ENCODE peak calls at places on chromosomes 2 and 18, in four cellular contexts. Q is right cardiac atrium, L is AG08395, Z is thyroid gland. P is an unnamed sample.

GRCh38 chr2:10977003-10977402 is 65.3 kb downstream of the KCNF1 start:
- DNase-seq in Q (no peak), L (no peak), Z (no peak), P (no peak)

GRCh38 chr2:201807452-201807980 is 1.2 kb downstream of the CDK15 start:
- DNase-seq in Q (peak), L (peak), Z (peak), P (no peak)

GRCh38 chr2:162677476-162677875 is 161.1 kb downstream of the KCNH7 start:
- DNase-seq in Q (no peak), L (no peak), Z (no peak), P (peak)

GRCh38 chr18:21444465-21445023 is 156.0 kb downstream of the ESCO1 start:
- DNase-seq in Q (no peak), L (peak), Z (peak), P (peak)

GRCh38 chr2:206863196-206863595 is 76.1 kb upstream of the CPO start:
- DNase-seq in Q (no peak), L (no peak), Z (no peak), P (no peak)

GRCh38 chr18:5463836-5464235 is 80.0 kb downstream of the EPB41L3 start:
- DNase-seq in Q (no peak), L (no peak), Z (no peak), P (no peak)

GRCh38 chr18:53033128-53033527 is 693.1 kb downstream of the DCC start:
- DNase-seq in Q (no peak), L (no peak), Z (no peak), P (no peak)

GRCh38 chr2:176830362-176830761 is 382.2 kb upstream of the HNRNPA3 start:
- DNase-seq in Q (no peak), L (peak), Z (no peak), P (no peak)

GRCh38 chr2:98702896-98703620 is 27.9 kb downstream of the MGAT4A start:
- DNase-seq in Q (no peak), L (no peak), Z (no peak), P (no peak)

GRCh38 chr2:127047716-127048617 is 59.0 kb downstream of the BIN1 start:
- DNase-seq in Q (peak), L (no peak), Z (no peak), P (no peak)

GRCh38 chr18:24630346-24630880 is 170.0 kb downstream of the HRH4 start:
- DNase-seq in Q (no peak), L (no peak), Z (no peak), P (no peak)

GRCh38 chr2:165674780-165675179 is 119.3 kb downstream of the GALNT3 start:
- DNase-seq in Q (no peak), L (no peak), Z (no peak), P (no peak)

GRCh38 chr2:96687266-96687665 is 44.7 kb downstream of the FER1L5 start:
- DNase-seq in Q (no peak), L (no peak), Z (no peak), P (no peak)

GRCh38 chr2:70098032-70098431 is 10.8 kb downstream of the PCBP1 start:
- DNase-seq in Q (no peak), L (no peak), Z (no peak), P (no peak)

GRCh38 chr2:64133354-64133753 is 10.9 kb downstream of the PELI1 start:
- DNase-seq in Q (no peak), L (no peak), Z (no peak), P (no peak)

GRCh38 chr2:14567561-14567960 is 65.0 kb upstream of the LRATD1 start:
- DNase-seq in Q (no peak), L (no peak), Z (no peak), P (peak)

GRCh38 chr2:214946949-214947348 is 137.5 kb upstream of the BARD1 start:
- DNase-seq in Q (no peak), L (no peak), Z (no peak), P (no peak)

GRCh38 chr2:239464166-239465016 is 63.6 kb upstream of the HDAC4 start:
- DNase-seq in Q (peak), L (no peak), Z (no peak), P (no peak)

GRCh38 chr2:227410191-227410590 is 22.4 kb upstream of the SCYGR1 start:
- DNase-seq in Q (no peak), L (no peak), Z (no peak), P (no peak)

GRCh38 chr2:102765061-102765460 is 3.2 kb downstream of the TMEM182 start:
- DNase-seq in Q (no peak), L (no peak), Z (no peak), P (no peak)

GRCh38 chr18:57437433-57437781 is 2.2 kb downstream of the ONECUT2 start:
- DNase-seq in Q (no peak), L (no peak), Z (no peak), P (no peak)

GRCh38 chr2:84888401-84889276 is 7.8 kb upstream of the TRABD2A start:
- DNase-seq in Q (no peak), L (peak), Z (no peak), P (peak)

GRCh38 chr2:73368781-73369180 is 16.9 kb upstream of the ALMS1 start:
- DNase-seq in Q (no peak), L (no peak), Z (no peak), P (no peak)

GRCh38 chr2:130355181-130355577 is 677 bp upstream of the PTPN18 start:
- DNase-seq in Q (no peak), L (no peak), Z (no peak), P (no peak)

GRCh38 chr2:146927080-146927714 is 917.6 kb upstream of the ACVR2A start:
- DNase-seq in Q (peak), L (peak), Z (peak), P (peak)

GRCh38 chr2:146239392-146240135 is 1605.3 kb upstream of the ACVR2A start:
- DNase-seq in Q (no peak), L (peak), Z (no peak), P (no peak)

GRCh38 chr18:45730832-45731545 is 7.0 kb downstream of the SLC14A1 start:
- DNase-seq in Q (no peak), L (peak), Z (no peak), P (peak)

GRCh38 chr18:76451475-76452331 is 43.3 kb downstream of the ZNF516 start:
- DNase-seq in Q (peak), L (no peak), Z (no peak), P (no peak)

P was measured in bronchial epithelial cell.